ENCODE peak calls at places on chromosomes 12 and 14, in seven cellular contexts. One of them, this sample, is unnamed.

GRCh38 chr12:114976959-114977358 is 293.0 kb upstream of the TBX3 start:
- DNase-seq in fibroblast of mammary gland: peak; percentile 90
- DNase-seq in HCT116: no peak
- DNase-seq in fibroblast of lung: peak; percentile 85
- DNase-seq in cardiac fibroblast: peak; percentile 46
- DNase-seq in transverse colon: no peak
- DNase-seq in BJ: no peak
- DNase-seq in this sample: no peak

GRCh38 chr12:54159549-54159948 is 29.2 kb downstream of the SMUG1 start:
- DNase-seq in fibroblast of lung: no peak
- DNase-seq in cardiac fibroblast: no peak
- DNase-seq in HCT116: no peak
- DNase-seq in BJ: no peak
- DNase-seq in fibroblast of mammary gland: no peak
- DNase-seq in transverse colon: no peak
- DNase-seq in this sample: no peak

GRCh38 chr12:54980341-54980740 is 4.2 kb downstream of the TESPA1 start:
- DNase-seq in fibroblast of lung: no peak
- DNase-seq in HCT116: no peak
- DNase-seq in BJ: no peak
- DNase-seq in cardiac fibroblast: no peak
- DNase-seq in transverse colon: no peak
- DNase-seq in fibroblast of mammary gland: no peak
- DNase-seq in this sample: no peak

GRCh38 chr14:34470319-34470718 is 8.3 kb upstream of the SPTSSA start:
- DNase-seq in HCT116: no peak
- DNase-seq in fibroblast of lung: no peak
- DNase-seq in transverse colon: no peak
- DNase-seq in BJ: no peak
- DNase-seq in cardiac fibroblast: no peak
- DNase-seq in fibroblast of mammary gland: no peak
- DNase-seq in this sample: no peak

GRCh38 chr14:58978336-58978735 is 210.1 kb upstream of the DAAM1 start:
- DNase-seq in cardiac fibroblast: no peak
- DNase-seq in fibroblast of lung: peak; percentile 68
- DNase-seq in BJ: peak; percentile 34
- DNase-seq in HCT116: no peak
- DNase-seq in transverse colon: no peak
- DNase-seq in fibroblast of mammary gland: no peak
- DNase-seq in this sample: no peak

GRCh38 chr14:99395904-99396530 is 84.6 kb downstream of the SETD3 start:
- DNase-seq in cardiac fibroblast: peak; percentile 51
- DNase-seq in BJ: no peak
- DNase-seq in fibroblast of mammary gland: peak; percentile 56
- DNase-seq in fibroblast of lung: peak; percentile 50
- DNase-seq in HCT116: peak; percentile 7
- DNase-seq in transverse colon: no peak
- DNase-seq in this sample: no peak

GRCh38 chr14:95199298-95199983 is 42.1 kb upstream of the DICER1 start:
- DNase-seq in fibroblast of mammary gland: no peak
- DNase-seq in cardiac fibroblast: no peak
- DNase-seq in HCT116: no peak
- DNase-seq in fibroblast of lung: no peak
- DNase-seq in transverse colon: no peak
- DNase-seq in BJ: no peak
- DNase-seq in this sample: no peak

GRCh38 chr12:12749433-12749832 is 32.3 kb downstream of the CDKN1B start:
- DNase-seq in transverse colon: peak; percentile 24
- DNase-seq in fibroblast of lung: no peak
- DNase-seq in fibroblast of mammary gland: peak; percentile 87
- DNase-seq in BJ: no peak
- DNase-seq in HCT116: no peak
- DNase-seq in cardiac fibroblast: peak; percentile 45
- DNase-seq in this sample: no peak

GRCh38 chr14:54589843-54590242 is 22.9 kb downstream of the SAMD4A start:
- DNase-seq in fibroblast of lung: peak; percentile 39
- DNase-seq in HCT116: no peak
- DNase-seq in fibroblast of mammary gland: peak; percentile 47
- DNase-seq in BJ: no peak
- DNase-seq in cardiac fibroblast: peak; percentile 45
- DNase-seq in transverse colon: no peak
- DNase-seq in this sample: no peak

GRCh38 chr12:102728506-102729242 is 188.4 kb downstream of the PAH start:
- DNase-seq in HCT116: no peak
- DNase-seq in cardiac fibroblast: no peak
- DNase-seq in fibroblast of mammary gland: no peak
- DNase-seq in fibroblast of lung: no peak
- DNase-seq in transverse colon: no peak
- DNase-seq in BJ: no peak
- DNase-seq in this sample: no peak

GRCh38 chr12:2959194-2959507 is at the start of gene TEAD4:
- DNase-seq in cardiac fibroblast: peak; percentile 74
- DNase-seq in HCT116: peak; percentile 39
- DNase-seq in transverse colon: peak; percentile 71
- DNase-seq in BJ: no peak
- DNase-seq in fibroblast of mammary gland: peak; percentile 52
- DNase-seq in fibroblast of lung: peak; percentile 56
- DNase-seq in this sample: no peak

GRCh38 chr12:80692114-80692513 is 15.3 kb upstream of the MYF6 start:
- DNase-seq in BJ: no peak
- DNase-seq in transverse colon: no peak
- DNase-seq in fibroblast of lung: no peak
- DNase-seq in cardiac fibroblast: no peak
- DNase-seq in fibroblast of mammary gland: no peak
- DNase-seq in HCT116: no peak
- DNase-seq in this sample: no peak

GRCh38 chr14:22556990-22557623 is 31.9 kb downstream of the DAD1 start:
- DNase-seq in transverse colon: peak; percentile 89
- DNase-seq in HCT116: peak; percentile 48
- DNase-seq in fibroblast of mammary gland: peak; percentile 67
- DNase-seq in BJ: no peak
- DNase-seq in cardiac fibroblast: peak; percentile 81
- DNase-seq in fibroblast of lung: peak; percentile 75
- DNase-seq in this sample: no peak

GRCh38 chr14:22557846-22558220 is 31.2 kb downstream of the DAD1 start:
- DNase-seq in cardiac fibroblast: no peak
- DNase-seq in BJ: no peak
- DNase-seq in HCT116: no peak
- DNase-seq in fibroblast of lung: no peak
- DNase-seq in fibroblast of mammary gland: no peak
- DNase-seq in transverse colon: no peak
- DNase-seq in this sample: no peak

GRCh38 chr14:22556021-22556989 is 32.7 kb downstream of the DAD1 start:
- DNase-seq in fibroblast of mammary gland: peak; percentile 55
- DNase-seq in cardiac fibroblast: peak; percentile 92
- DNase-seq in BJ: no peak
- DNase-seq in fibroblast of lung: peak; percentile 65
- DNase-seq in transverse colon: peak; percentile 88
- DNase-seq in HCT116: no peak
- DNase-seq in this sample: no peak

GRCh38 chr14:22559041-22559440 is 30.0 kb downstream of the DAD1 start:
- DNase-seq in transverse colon: no peak
- DNase-seq in cardiac fibroblast: no peak
- DNase-seq in BJ: no peak
- DNase-seq in fibroblast of mammary gland: no peak
- DNase-seq in HCT116: no peak
- DNase-seq in fibroblast of lung: no peak
- DNase-seq in this sample: no peak

DNA sequence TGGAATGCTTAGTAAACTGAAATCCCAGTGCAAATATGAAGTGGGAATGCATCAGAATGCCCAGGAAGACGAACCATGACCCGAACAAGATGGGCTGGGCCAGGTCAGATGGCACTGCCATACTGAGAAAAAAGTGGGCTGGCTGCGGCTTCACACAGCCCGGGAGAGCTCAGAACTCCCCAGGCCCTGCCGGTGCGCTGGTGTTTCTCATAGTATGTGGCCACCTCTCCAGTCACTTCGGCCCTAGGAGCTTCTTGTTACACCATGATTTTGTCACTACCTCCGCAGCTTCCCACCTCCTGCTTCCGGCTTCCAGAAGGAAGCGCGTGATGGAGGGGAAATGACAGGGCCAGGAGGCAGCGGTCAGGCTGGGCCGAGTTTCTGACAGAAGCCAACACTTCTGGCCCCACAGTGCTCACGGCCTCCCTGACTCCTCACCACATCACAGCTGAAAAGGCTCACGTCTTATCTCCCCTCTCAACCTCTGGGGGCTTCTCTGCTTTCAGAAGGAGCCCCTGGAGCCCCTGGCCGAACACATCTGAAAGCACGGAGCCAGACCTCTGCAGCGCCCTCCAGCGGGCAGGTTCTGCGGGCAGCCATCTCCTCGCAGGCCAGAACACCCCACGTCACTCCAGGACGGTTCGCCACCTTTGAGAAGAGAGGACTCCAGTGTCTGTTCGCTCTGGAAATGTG is 30.7 kb downstream of the DAD1 start:
- DNase-seq in transverse colon: no peak
- DNase-seq in BJ: no peak
- DNase-seq in fibroblast of lung: no peak
- DNase-seq in HCT116: no peak
- DNase-seq in cardiac fibroblast: no peak
- DNase-seq in fibroblast of mammary gland: no peak
- DNase-seq in this sample: no peak
- TF ChIP-seq CTCF in transverse colon: no peak
- TF ChIP-seq CTCF in BJ: peak; percentile 26
- TF ChIP-seq CTCF in fibroblast of lung: peak; percentile 24
- TF ChIP-seq CTCF in HCT116: no peak
- TF ChIP-seq CTCF in cardiac fibroblast: peak; percentile 37
- TF ChIP-seq CTCF in fibroblast of mammary gland: no peak
- TF ChIP-seq CTCF in this sample: peak; percentile 13

GRCh38 chr14:64544607-64545312 is 4.2 kb downstream of the HSPA2 start:
- DNase-seq in transverse colon: no peak
- DNase-seq in HCT116: no peak
- DNase-seq in cardiac fibroblast: no peak
- DNase-seq in BJ: no peak
- DNase-seq in fibroblast of lung: no peak
- DNase-seq in fibroblast of mammary gland: no peak
- DNase-seq in this sample: no peak

GRCh38 chr14:64550539-64551333 is 975 bp downstream of the PPP1R36 start:
- DNase-seq in transverse colon: no peak
- DNase-seq in HCT116: no peak
- DNase-seq in fibroblast of lung: no peak
- DNase-seq in BJ: no peak
- DNase-seq in cardiac fibroblast: no peak
- DNase-seq in fibroblast of mammary gland: no peak
- DNase-seq in this sample: no peak

GRCh38 chr14:64554551-64554950 is 4.8 kb downstream of the PPP1R36 start:
- DNase-seq in fibroblast of lung: no peak
- DNase-seq in fibroblast of mammary gland: no peak
- DNase-seq in BJ: no peak
- DNase-seq in transverse colon: no peak
- DNase-seq in cardiac fibroblast: no peak
- DNase-seq in HCT116: no peak
- DNase-seq in this sample: no peak

GRCh38 chr14:64549016-64549415 is 745 bp upstream of the PPP1R36 start:
- DNase-seq in transverse colon: no peak
- DNase-seq in fibroblast of lung: no peak
- DNase-seq in cardiac fibroblast: no peak
- DNase-seq in fibroblast of mammary gland: no peak
- DNase-seq in HCT116: no peak
- DNase-seq in BJ: no peak
- DNase-seq in this sample: no peak

GRCh38 chr14:64549805-64550538 is at the start of gene PPP1R36:
- DNase-seq in cardiac fibroblast: no peak
- DNase-seq in BJ: no peak
- DNase-seq in fibroblast of lung: peak; percentile 23
- DNase-seq in fibroblast of mammary gland: no peak
- DNase-seq in HCT116: no peak
- DNase-seq in transverse colon: peak; percentile 81
- DNase-seq in this sample: no peak
- H3K4me3 ChIP-seq in cardiac fibroblast: no peak within 1 kb of the TSS
- H3K4me3 ChIP-seq in BJ: peak within 1 kb of the TSS; percentile 11
- H3K4me3 ChIP-seq in fibroblast of lung: no peak within 1 kb of the TSS
- H3K4me3 ChIP-seq in fibroblast of mammary gland: no peak within 1 kb of the TSS
- H3K4me3 ChIP-seq in HCT116: no peak within 1 kb of the TSS
- H3K4me3 ChIP-seq in transverse colon: peak within 1 kb of the TSS; percentile 56
- H3K4me3 ChIP-seq in this sample: no peak within 1 kb of the TSS

GRCh38 chr12:105970885-105971284 is 167.9 kb downstream of the NUAK1 start:
- DNase-seq in fibroblast of lung: no peak
- DNase-seq in HCT116: no peak
- DNase-seq in BJ: no peak
- DNase-seq in cardiac fibroblast: no peak
- DNase-seq in transverse colon: no peak
- DNase-seq in fibroblast of mammary gland: no peak
- DNase-seq in this sample: no peak

GRCh38 chr12:105967038-105967776 is 171.5 kb downstream of the NUAK1 start:
- DNase-seq in fibroblast of lung: peak; percentile 44
- DNase-seq in fibroblast of mammary gland: no peak
- DNase-seq in cardiac fibroblast: peak; percentile 47
- DNase-seq in transverse colon: no peak
- DNase-seq in BJ: no peak
- DNase-seq in HCT116: no peak
- DNase-seq in this sample: no peak

GRCh38 chr12:105961821-105962671 is 176.7 kb downstream of the NUAK1 start:
- DNase-seq in cardiac fibroblast: no peak
- DNase-seq in HCT116: no peak
- DNase-seq in BJ: no peak
- DNase-seq in fibroblast of mammary gland: no peak
- DNase-seq in fibroblast of lung: no peak
- DNase-seq in transverse colon: no peak
- DNase-seq in this sample: no peak

GRCh38 chr12:105968025-105968424 is 170.7 kb downstream of the NUAK1 start:
- DNase-seq in cardiac fibroblast: no peak
- DNase-seq in transverse colon: no peak
- DNase-seq in fibroblast of mammary gland: no peak
- DNase-seq in HCT116: no peak
- DNase-seq in BJ: no peak
- DNase-seq in fibroblast of lung: no peak
- DNase-seq in this sample: no peak
- TF ChIP-seq CTCF in cardiac fibroblast: no peak
- TF ChIP-seq CTCF in transverse colon: no peak
- TF ChIP-seq CTCF in fibroblast of mammary gland: no peak
- TF ChIP-seq CTCF in HCT116: no peak
- TF ChIP-seq CTCF in BJ: no peak
- TF ChIP-seq CTCF in fibroblast of lung: no peak
- TF ChIP-seq CTCF in this sample: no peak

DNA sequence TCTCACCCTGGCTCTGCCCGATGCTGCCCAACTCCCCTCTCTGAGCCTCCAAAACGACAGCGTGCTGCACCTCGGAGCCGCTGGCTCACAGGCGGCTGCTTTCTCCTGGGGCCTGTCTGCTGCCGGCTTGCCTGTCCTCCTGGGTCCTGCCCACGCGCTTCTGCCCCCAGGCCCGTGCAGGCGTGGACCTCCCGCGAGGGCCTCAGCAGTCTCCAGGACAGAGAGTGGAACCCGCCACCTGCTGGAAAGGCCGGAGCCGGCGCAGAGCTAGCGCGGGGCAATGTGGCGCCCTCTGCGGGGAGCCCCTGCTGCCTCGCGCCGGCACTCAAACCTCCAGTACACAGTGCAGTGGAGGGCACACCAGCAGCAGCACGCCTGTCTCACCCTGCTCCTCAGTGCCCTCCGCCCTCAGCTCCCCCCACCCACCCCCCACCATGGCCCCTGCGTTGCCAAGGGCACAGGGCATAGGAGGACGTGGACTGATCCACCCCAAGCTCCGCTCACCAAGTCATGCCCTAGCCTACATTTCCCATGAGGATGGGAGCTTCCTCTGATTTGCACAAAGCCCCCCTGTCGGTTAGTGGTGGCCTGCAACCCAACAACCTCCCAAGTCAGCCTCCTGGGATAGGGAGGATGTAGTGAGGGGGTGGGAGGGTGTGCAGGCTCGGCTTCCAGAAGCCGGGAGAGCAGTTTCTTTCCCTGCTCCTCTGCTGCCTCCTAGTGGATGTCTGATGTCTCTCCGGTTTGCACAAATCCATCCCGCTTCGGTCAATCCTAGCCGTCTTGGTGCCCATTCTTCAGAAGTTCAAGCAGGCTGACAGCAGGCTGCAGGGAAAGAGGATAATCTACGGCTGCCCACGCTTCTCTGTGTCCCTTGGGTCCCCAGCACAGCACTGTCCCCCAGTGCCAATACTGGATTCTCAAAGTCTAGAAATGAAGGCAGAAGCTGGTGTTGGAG is 25.2 kb downstream of the KRT8 start:
- DNase-seq in fibroblast of mammary gland: peak; percentile 91
- DNase-seq in HCT116: peak; percentile 86
- DNase-seq in cardiac fibroblast: peak; percentile 90
- DNase-seq in fibroblast of lung: peak; percentile 90
- DNase-seq in transverse colon: peak; percentile 85
- DNase-seq in BJ: no peak
- DNase-seq in this sample: peak; percentile 74
- H3K4me3 ChIP-seq in fibroblast of mammary gland: peak overlapping the region; percentile 21
- H3K4me3 ChIP-seq in HCT116: peak overlapping the region; percentile 30
- H3K4me3 ChIP-seq in cardiac fibroblast: peak overlapping the region; percentile 16
- H3K4me3 ChIP-seq in fibroblast of lung: no peak overlapping the region
- H3K4me3 ChIP-seq in transverse colon: peak overlapping the region; percentile 30
- H3K4me3 ChIP-seq in BJ: no peak overlapping the region
- H3K4me3 ChIP-seq in this sample: no peak overlapping the region

This sample was measured in HFF-Myc.